ENCODE peak calls at places on chromosomes 12 and 14, in five cellular contexts. T is foreskin fibroblast, H is DND-41, B is mammary epithelial cell, O is cardiac fibroblast. Y is an unnamed sample.

GRCh38 chr14:75399819-75400678 is 27.8 kb upstream of the JDP2 start:
- DNase-seq in T (peak), H (no peak), B (peak), O (peak), Y (no peak)

GRCh38 chr12:27511031-27511722 is 12.8 kb upstream of the PPFIBP1 start:
- DNase-seq in T (no peak), H (no peak), B (no peak), O (peak), Y (no peak)

GRCh38 chr12:2039034-2039433 is 13.8 kb upstream of the CACNA1C start:
- DNase-seq in T (no peak), H (no peak), B (no peak), O (no peak), Y (no peak)

GRCh38 chr12:106136263-106136662 is 2.5 kb downstream of the NUAK1 start:
- DNase-seq in T (peak), H (peak), B (peak), O (peak), Y (peak)

GRCh38 chr14:52369305-52369781 is 55.2 kb downstream of the PTGER2 start:
- DNase-seq in T (peak), H (no peak), B (peak), O (peak), Y (no peak)

GRCh38 chr14:61891251-61891650 is 129.0 kb downstream of the SNAPC1 start:
- DNase-seq in T (peak), H (no peak), B (peak), O (peak), Y (no peak)

GRCh38 chr12:27277846-27278260 is 33.8 kb downstream of the STK38L start:
- DNase-seq in T (no peak), H (no peak), B (peak), O (peak), Y (no peak)

GRCh38 chr12:6450091-6450868 is 1.6 kb upstream of the TAPBPL start:
- DNase-seq in T (no peak), H (no peak), B (no peak), O (no peak), Y (no peak)

GRCh38 chr12:105289114-105289904 is 41.2 kb upstream of the C12orf75 start:
- DNase-seq in T (peak), H (no peak), B (no peak), O (no peak), Y (no peak)

GRCh38 chr12:123022846-123023245 is 42.4 kb downstream of the ARL6IP4 start:
- DNase-seq in T (no peak), H (no peak), B (no peak), O (no peak), Y (no peak)

GRCh38 chr12:66493841-66494240 is 185.0 kb downstream of the GRIP1 start:
- DNase-seq in T (no peak), H (no peak), B (no peak), O (no peak), Y (no peak)

GRCh38 chr12:50355365-50355764 is 41.0 kb downstream of the FAM186A start:
- DNase-seq in T (no peak), H (no peak), B (no peak), O (no peak), Y (no peak)

GRCh38 chr12:28767836-28768348 is 381.2 kb upstream of the FAR2 start:
- DNase-seq in T (no peak), H (no peak), B (no peak), O (peak), Y (no peak)

GRCh38 chr12:17489452-17489851 is 600.5 kb downstream of the RERGL start:
- DNase-seq in T (no peak), H (no peak), B (no peak), O (no peak), Y (no peak)

GRCh38 chr12:52204095-52204930 is 12.5 kb upstream of the KRT80 start:
- DNase-seq in T (peak), H (no peak), B (peak), O (no peak), Y (no peak)

GRCh38 chr12:32423598-32423997 is 24.2 kb downstream of the FGD4 start:
- DNase-seq in T (no peak), H (no peak), B (no peak), O (no peak), Y (no peak)

GRCh38 chr12:89494411-89495231 is 30.0 kb downstream of the GALNT4 start:
- DNase-seq in T (no peak), H (no peak), B (peak), O (no peak), Y (no peak)

GRCh38 chr12:117863004-117863709 is 105.6 kb downstream of the KSR2 start:
- DNase-seq in T (peak), H (no peak), B (peak), O (no peak), Y (no peak)

GRCh38 chr14:20623798-20624197 is 17.7 kb downstream of the OR6S1 start:
- DNase-seq in T (no peak), H (no peak), B (no peak), O (no peak), Y (no peak)

GRCh38 chr12:24530689-24531088 is 418.2 kb downstream of the BCAT1 start:
- DNase-seq in T (no peak), H (no peak), B (no peak), O (no peak), Y (no peak)

GRCh38 chr12:122139266-122139665 is 34.8 kb downstream of the IL31 start:
- DNase-seq in T (no peak), H (no peak), B (no peak), O (no peak), Y (no peak)

GRCh38 chr12:7645395-7646177 is 20.1 kb downstream of the APOBEC1 start:
- DNase-seq in T (no peak), H (peak), B (no peak), O (peak), Y (peak)

GRCh38 chr14:24417832-24418491 is 11.5 kb downstream of the CBLN3 start:
- DNase-seq in T (no peak), H (no peak), B (no peak), O (no peak), Y (no peak)

GRCh38 chr12:12506541-12506940 is 56.1 kb downstream of the DUSP16 start:
- DNase-seq in T (peak), H (no peak), B (no peak), O (peak), Y (no peak)

GRCh38 chr14:52080171-52080800 is 11.4 kb upstream of the NID2 start:
- DNase-seq in T (peak), H (no peak), B (peak), O (peak), Y (no peak)

GRCh38 chr12:57235012-57235727 is 5.7 kb downstream of the SHMT2 start:
- DNase-seq in T (no peak), H (no peak), B (no peak), O (peak), Y (no peak)

GRCh38 chr12:112482734-112483133 is 64.0 kb downstream of the PTPN11 start:
- DNase-seq in T (no peak), H (no peak), B (no peak), O (no peak), Y (no peak)

GRCh38 chr12:41269056-41269455 is 80.9 kb downstream of the PDZRN4 start:
- DNase-seq in T (no peak), H (no peak), B (no peak), O (no peak), Y (no peak)

DNA sequence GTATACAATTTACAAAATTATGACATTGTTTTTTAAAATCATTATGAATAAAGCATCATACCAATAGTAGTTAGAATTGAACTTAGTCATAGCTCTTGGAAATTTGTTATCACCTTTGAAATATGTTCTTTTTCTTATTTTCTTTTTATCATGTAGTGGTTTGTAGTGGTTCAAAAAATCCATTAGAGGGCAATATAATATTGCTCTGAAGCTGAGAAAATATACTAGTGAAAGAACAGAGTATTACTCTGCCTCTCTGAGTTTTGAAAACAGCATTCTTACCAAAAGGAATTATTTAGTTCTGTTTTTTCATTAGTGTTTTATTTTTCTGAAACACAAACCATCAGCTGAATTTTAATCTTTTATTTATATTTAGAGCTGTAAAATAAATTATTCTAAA is 76.2 kb downstream of the PDZRN4 start:
- DNase-seq in T (no peak), H (no peak), B (no peak), O (peak), Y (no peak)
- TF ChIP-seq CTCF in T (peak), H (peak), B (peak), O (no peak), Y (peak)

DNA sequence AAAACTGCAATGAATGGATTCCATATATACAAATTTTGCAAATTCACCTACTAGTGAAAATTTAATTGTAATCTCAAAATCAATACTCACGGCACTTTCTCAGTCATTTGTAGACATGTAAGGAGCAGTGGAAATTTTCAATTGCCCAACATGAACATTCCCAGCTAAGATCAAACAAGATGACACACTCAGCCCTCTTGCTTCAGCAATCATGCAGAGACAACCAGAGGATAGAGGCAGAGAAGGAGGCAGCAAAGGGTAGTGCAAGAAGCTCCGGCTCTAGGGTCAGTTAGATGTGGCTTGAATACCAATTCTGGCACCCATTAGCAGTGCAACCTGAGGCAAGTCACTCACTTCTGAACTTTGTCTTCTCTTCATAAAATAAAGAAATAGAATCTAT is 91.5 kb upstream of the SLC35F4 start:
- DNase-seq in T (no peak), H (no peak), B (no peak), O (no peak), Y (no peak)
- TF ChIP-seq CTCF in T (no peak), H (no peak), B (no peak), O (no peak), Y (no peak)

DNA sequence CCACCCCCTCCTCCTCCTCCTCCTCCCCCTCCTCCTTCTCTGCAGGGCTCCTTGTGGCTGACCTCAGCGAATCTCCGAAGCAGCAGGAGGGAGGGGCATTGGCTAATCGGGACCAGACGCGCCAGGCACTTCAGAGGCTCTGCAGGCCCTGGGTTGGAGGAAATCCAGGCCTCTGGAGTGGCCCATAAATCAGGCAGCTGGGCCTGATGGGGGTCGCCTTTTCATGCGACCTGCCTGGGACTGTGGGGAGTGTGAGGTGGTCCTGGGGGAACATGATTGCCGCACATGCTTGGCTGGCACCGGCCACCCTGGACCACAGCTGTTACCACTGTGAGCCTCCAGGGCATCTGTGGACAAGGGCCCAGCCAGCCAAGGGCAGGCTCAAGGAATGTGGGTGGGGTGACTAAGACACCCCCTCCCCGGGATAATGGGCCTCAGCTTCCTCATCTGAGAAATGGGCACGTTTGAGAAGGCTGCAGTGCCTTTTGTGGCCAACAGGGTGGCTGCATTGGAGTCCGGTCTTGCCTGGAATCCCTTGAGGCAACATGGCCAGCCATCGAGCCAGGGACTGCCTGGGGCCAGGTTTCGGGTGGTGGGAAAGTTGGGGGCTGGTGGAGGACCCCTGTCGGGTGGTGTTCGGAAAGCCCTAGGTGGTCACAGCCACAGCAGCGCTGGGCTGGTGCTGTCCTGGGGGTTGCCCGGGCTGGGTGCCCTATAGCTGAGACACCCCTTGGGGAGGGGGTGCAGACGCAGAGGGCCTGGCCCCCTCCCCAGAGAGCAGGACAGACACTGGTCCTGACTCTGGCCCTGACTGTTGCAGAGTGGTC is 12.0 kb downstream of the KIF26A start:
- DNase-seq in T (peak), H (no peak), B (no peak), O (peak), Y (no peak)
- TF ChIP-seq CTCF in T (peak), H (peak), B (no peak), O (peak), Y (peak)

GRCh38 chr14:103628684-103629502 is at the start of gene KLC1:
- DNase-seq in T (peak), H (peak), B (peak), O (peak), Y (peak)
- TF ChIP-seq CTCF in T (no peak), H (no peak), B (no peak), O (no peak), Y (no peak)

DNA sequence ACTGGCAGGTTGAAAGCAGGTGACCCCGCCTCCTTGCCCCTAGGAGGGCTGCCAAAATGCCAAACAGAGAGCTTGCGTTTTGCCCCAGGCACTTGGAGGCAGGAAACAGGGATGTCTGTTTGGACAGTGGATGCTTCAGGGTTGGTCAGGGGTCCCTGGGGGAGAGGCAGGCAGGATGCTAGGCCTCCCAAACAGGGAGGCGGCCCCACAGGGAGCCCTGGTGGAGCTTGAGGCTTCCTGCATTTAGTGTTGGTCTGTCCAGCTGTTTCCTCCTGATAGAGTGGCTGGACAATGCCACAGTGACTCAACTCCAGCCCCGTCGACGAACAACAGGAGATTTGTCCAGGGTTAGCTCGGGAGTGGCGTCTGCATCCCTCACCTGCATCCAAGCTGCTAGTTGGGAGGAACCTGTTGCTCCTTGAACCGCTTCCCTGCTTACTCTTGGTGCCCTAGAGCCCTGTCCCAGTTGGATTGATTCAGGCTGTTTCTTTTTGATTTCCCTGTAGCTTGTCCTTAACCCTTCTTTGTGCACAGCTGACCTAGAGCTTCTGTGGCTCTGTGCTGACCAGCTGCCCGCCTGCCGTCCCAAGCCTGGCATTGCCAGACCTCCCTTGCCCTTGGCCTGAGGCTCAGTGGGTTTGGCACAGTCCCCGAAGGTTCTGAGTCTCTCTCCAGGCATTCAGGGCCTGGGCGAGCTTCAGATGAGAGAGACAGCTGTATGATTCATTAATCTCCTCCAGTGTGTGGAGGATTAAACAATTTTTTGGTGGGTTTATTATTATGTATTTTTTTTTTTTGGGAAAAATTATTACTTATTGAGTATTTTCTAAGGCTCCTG is 45.9 kb downstream of the TSPAN9 start:
- DNase-seq in T (peak), H (no peak), B (peak), O (peak), Y (no peak)
- TF ChIP-seq CTCF in T (peak), H (no peak), B (no peak), O (peak), Y (no peak)